ENCODE peak calls at places on chromosome 1, in eight cellular contexts. I is heart left ventricle; H is Right ventricle myocardium inferior; S is activated CD8-positive, alpha-beta T cell treated with anti-CD3 and anti-CD28 coated beads for 36 hours; P is left ventricle myocardium superior; B is lower lobe of right lung; V is central memory CD8-positive, alpha-beta T cell; T is natural killer cell. W is an unnamed sample.

GRCh38 chr1:84749427-84749826 is 59.2 kb upstream of the SSX2IP start:
- ATAC-seq in I (no peak), H (no peak), S (no peak), P (no peak), B (no peak), V (no peak), T (no peak), W (no peak)

GRCh38 chr1:225928186-225929175 is 4.4 kb upstream of the PYCR2 start:
- ATAC-seq in I (no peak), H (no peak), S (no peak), P (no peak), B (no peak), V (no peak), T (no peak), W (no peak)

GRCh38 chr1:206706298-206706791 is 21.6 kb downstream of the MAPKAPK2 start:
- ATAC-seq in I (peak), H (peak), S (peak), P (peak), B (peak), V (no peak), T (no peak), W (peak)

GRCh38 chr1:151837841-151838490 is 1.7 kb downstream of the C2CD4D start:
- ATAC-seq in I (no peak), H (peak), S (peak), P (peak), B (peak), V (peak), T (peak), W (peak)

GRCh38 chr1:34825455-34826081 is 32.8 kb downstream of the GJA4 start:
- ATAC-seq in I (peak), H (peak), S (no peak), P (peak), B (peak), V (no peak), T (no peak), W (peak)

GRCh38 chr1:69104859-69105258 is 462.9 kb upstream of the LRRC7 start:
- ATAC-seq in I (no peak), H (no peak), S (no peak), P (peak), B (no peak), V (no peak), T (no peak), W (no peak)

GRCh38 chr1:21901473-21901847 is 35.6 kb downstream of the HSPG2 start:
- ATAC-seq in I (peak), H (no peak), S (no peak), P (peak), B (no peak), V (no peak), T (no peak), W (no peak)

GRCh38 chr1:28983509-28984310 is 69.3 kb downstream of the EPB41 start:
- ATAC-seq in I (peak), H (peak), S (no peak), P (peak), B (peak), V (no peak), T (no peak), W (no peak)

GRCh38 chr1:42801832-42802483 is 15.0 kb upstream of the ERMAP start:
- ATAC-seq in I (no peak), H (no peak), S (no peak), P (no peak), B (no peak), V (no peak), T (no peak), W (peak)

GRCh38 chr1:76095800-76096199 is 21.3 kb downstream of the ST6GALNAC3 start:
- ATAC-seq in I (no peak), H (no peak), S (no peak), P (no peak), B (no peak), V (no peak), T (no peak), W (no peak)

GRCh38 chr1:211638723-211639122 is 36.7 kb downstream of the NEK2 start:
- ATAC-seq in I (no peak), H (no peak), S (no peak), P (peak), B (no peak), V (no peak), T (no peak), W (no peak)

GRCh38 chr1:211280910-211281309 is 21.7 kb downstream of the RCOR3 start:
- ATAC-seq in I (no peak), H (no peak), S (peak), P (no peak), B (no peak), V (no peak), T (no peak), W (no peak)

GRCh38 chr1:155064813-155065436 is 1.4 kb downstream of the EFNA4 start:
- ATAC-seq in I (no peak), H (no peak), S (no peak), P (no peak), B (no peak), V (no peak), T (no peak), W (no peak)

GRCh38 chr1:214338212-214338611 is 57.3 kb downstream of the SMYD2 start:
- ATAC-seq in I (peak), H (no peak), S (no peak), P (peak), B (no peak), V (no peak), T (no peak), W (no peak)

GRCh38 chr1:235632538-235633219 is 16.9 kb downstream of the GNG4 start:
- ATAC-seq in I (no peak), H (no peak), S (peak), P (no peak), B (no peak), V (no peak), T (no peak), W (no peak)

GRCh38 chr1:204431310-204432184 is 19.9 kb upstream of the PPP1R15B start:
- ATAC-seq in I (peak), H (peak), S (peak), P (peak), B (peak), V (no peak), T (peak), W (peak)

GRCh38 chr1:43831866-43832654 is 101.5 kb upstream of the ARTN start:
- ATAC-seq in I (no peak), H (no peak), S (peak), P (no peak), B (no peak), V (no peak), T (no peak), W (no peak)

GRCh38 chr1:197399691-197400521 is 131.9 kb downstream of the CRB1 start:
- ATAC-seq in I (no peak), H (no peak), S (peak), P (no peak), B (no peak), V (peak), T (peak), W (no peak)

GRCh38 chr1:200372095-200372884 is 37.5 kb downstream of the ZNF281 start:
- ATAC-seq in I (no peak), H (no peak), S (no peak), P (no peak), B (peak), V (no peak), T (no peak), W (no peak)

GRCh38 chr1:18783705-18784522 is 75.5 kb downstream of the TAS1R2 start:
- ATAC-seq in I (no peak), H (no peak), S (no peak), P (peak), B (no peak), V (no peak), T (no peak), W (no peak)

GRCh38 chr1:232147215-232147614 is 482.7 kb downstream of the SIPA1L2 start:
- ATAC-seq in I (no peak), H (no peak), S (no peak), P (no peak), B (no peak), V (no peak), T (no peak), W (no peak)

GRCh38 chr1:39735731-39736130 is 3.0 kb upstream of the PPIE start:
- ATAC-seq in I (no peak), H (no peak), S (peak), P (no peak), B (no peak), V (no peak), T (no peak), W (no peak)

GRCh38 chr1:177256153-177256814 is 85.5 kb downstream of the BRINP2 start:
- ATAC-seq in I (peak), H (peak), S (no peak), P (peak), B (peak), V (no peak), T (no peak), W (peak)

GRCh38 chr1:152917794-152918193 is 9.4 kb downstream of the IVL start:
- ATAC-seq in I (no peak), H (no peak), S (no peak), P (no peak), B (no peak), V (no peak), T (no peak), W (no peak)

GRCh38 chr1:45863117-45863670 is 59.8 kb downstream of the MAST2 start:
- ATAC-seq in I (no peak), H (no peak), S (no peak), P (peak), B (no peak), V (no peak), T (no peak), W (no peak)

GRCh38 chr1:235984041-235984820 is 80.7 kb downstream of the NID1 start:
- ATAC-seq in I (peak), H (no peak), S (no peak), P (peak), B (no peak), V (no peak), T (no peak), W (peak)

GRCh38 chr1:214102907-214103306 is 115.1 kb downstream of the PROX1 start:
- ATAC-seq in I (no peak), H (no peak), S (no peak), P (no peak), B (no peak), V (no peak), T (no peak), W (no peak)

GRCh38 chr1:87980494-87980893 is 651.8 kb downstream of the LMO4 start:
- ATAC-seq in I (no peak), H (no peak), S (no peak), P (no peak), B (no peak), V (no peak), T (no peak), W (no peak)

GRCh38 chr1:221230605-221231004 is 351.4 kb downstream of the HLX start:
- ATAC-seq in I (peak), H (peak), S (no peak), P (peak), B (peak), V (no peak), T (no peak), W (peak)

GRCh38 chr1:156471496-156472490 is 28.8 kb downstream of the MEF2D start:
- ATAC-seq in I (peak), H (peak), S (no peak), P (peak), B (peak), V (no peak), T (no peak), W (no peak)

GRCh38 chr1:230542054-230542453 is 100.2 kb upstream of the COG2 start:
- ATAC-seq in I (no peak), H (no peak), S (peak), P (no peak), B (no peak), V (peak), T (peak), W (no peak)

GRCh38 chr1:21924503-21925005 is 12.6 kb downstream of the HSPG2 start:
- ATAC-seq in I (peak), H (no peak), S (no peak), P (no peak), B (no peak), V (no peak), T (no peak), W (no peak)

GRCh38 chr1:25036117-25036546 is 106.1 kb upstream of the RUNX3 start:
- ATAC-seq in I (no peak), H (no peak), S (no peak), P (no peak), B (no peak), V (peak), T (peak), W (no peak)

W was measured in gastroesophageal sphincter.